ENCODE peak calls at places on chromosomes 11 and 22, in five cellular contexts. W is dorsolateral prefrontal cortex, M is heart left ventricle, V is lower lobe of right lung, F is thoracic aorta. G is an unnamed sample.

GRCh38 chr11:99069831-99070444 is 49.2 kb downstream of the CNTN5 start:
- DNase-seq in F (no peak), M (no peak), W (peak), V (no peak), G (no peak)

GRCh38 chr22:38315801-38316339 is 1.4 kb downstream of the CSNK1E start:
- DNase-seq in F (no peak), M (no peak), V (no peak), W (no peak), G (peak)

GRCh38 chr11:118443590-118444218 is 7.4 kb downstream of the KMT2A start:
- DNase-seq in M (no peak), V (no peak), W (no peak), F (no peak), G (no peak)

GRCh38 chr11:117625237-117625636 is 171.8 kb downstream of the DSCAML1 start:
- DNase-seq in M (no peak), F (no peak), V (no peak), W (no peak), G (no peak)

GRCh38 chr11:100978942-100979341 is 150.7 kb downstream of the PGR start:
- DNase-seq in W (no peak), M (no peak), V (no peak), F (no peak), G (no peak)

GRCh38 chr11:94049351-94049750 is 28.2 kb downstream of the HEPHL1 start:
- DNase-seq in F (no peak), M (no peak), W (no peak), V (no peak), G (no peak)

GRCh38 chr11:119780264-119780953 is 51.4 kb upstream of the NECTIN1 start:
- DNase-seq in W (no peak), M (peak), F (no peak), V (peak), G (no peak)

GRCh38 chr11:58024601-58025091 is 965 bp downstream of the OR9Q1 start:
- DNase-seq in F (peak), M (peak), V (peak), W (no peak), G (no peak)

GRCh38 chr22:47196493-47196849 is 434.0 kb downstream of the TBC1D22A start:
- DNase-seq in W (no peak), V (no peak), F (no peak), M (no peak), G (no peak)

GRCh38 chr22:49289822-49290221 is 537.9 kb downstream of the BRD1 start:
- DNase-seq in W (no peak), F (no peak), M (no peak), V (no peak), G (no peak)

GRCh38 chr22:50730941-50731661 is 6.9 kb upstream of the ACR start:
- DNase-seq in F (no peak), M (peak), V (peak), W (no peak), G (no peak)

GRCh38 chr11:63839508-63840355 is 822 bp downstream of the MARK2 start:
- DNase-seq in V (peak), W (no peak), F (no peak), M (peak), G (no peak)

GRCh38 chr22:37634505-37635002 is 4.9 kb upstream of the SH3BP1 start:
- DNase-seq in V (no peak), W (no peak), M (no peak), F (no peak), G (peak)

GRCh38 chr11:95085117-95085825 is 4.4 kb upstream of the ENDOD1 start:
- DNase-seq in V (no peak), F (no peak), W (no peak), M (no peak), G (no peak)

GRCh38 chr22:45582236-45582954 is 79.7 kb downstream of the FBLN1 start:
- DNase-seq in W (no peak), M (no peak), V (peak), F (no peak), G (no peak)

GRCh38 chr11:60764879-60765278 is 8.2 kb downstream of the MS4A15 start:
- DNase-seq in W (no peak), V (no peak), F (no peak), M (no peak), G (no peak)

GRCh38 chr11:19511413-19512183 is 201.0 kb upstream of the NAV2 start:
- DNase-seq in W (peak), M (peak), F (peak), V (peak), G (no peak)

GRCh38 chr11:33949201-33949913 is 57.5 kb upstream of the LMO2 start:
- DNase-seq in W (no peak), F (no peak), V (no peak), M (no peak), G (no peak)

GRCh38 chr22:44828193-44828592 is 75.8 kb downstream of the ARHGAP8 start:
- DNase-seq in F (no peak), W (no peak), V (no peak), M (no peak), G (no peak)

GRCh38 chr11:111494040-111494439 is 18.1 kb downstream of the BTG4 start:
- DNase-seq in M (no peak), F (no peak), V (no peak), W (no peak), G (no peak)

GRCh38 chr11:64207247-64208085 is 945 bp downstream of the FERMT3 start:
- DNase-seq in W (no peak), M (peak), V (peak), F (no peak), G (peak)

GRCh38 chr11:92226331-92227232 is 2.0 kb downstream of the FAT3 start:
- DNase-seq in V (no peak), W (peak), M (no peak), F (no peak), G (peak)

GRCh38 chr11:97963528-97964331 is 1057.0 kb upstream of the CNTN5 start:
- DNase-seq in F (no peak), W (no peak), V (no peak), M (no peak), G (no peak)

DNA sequence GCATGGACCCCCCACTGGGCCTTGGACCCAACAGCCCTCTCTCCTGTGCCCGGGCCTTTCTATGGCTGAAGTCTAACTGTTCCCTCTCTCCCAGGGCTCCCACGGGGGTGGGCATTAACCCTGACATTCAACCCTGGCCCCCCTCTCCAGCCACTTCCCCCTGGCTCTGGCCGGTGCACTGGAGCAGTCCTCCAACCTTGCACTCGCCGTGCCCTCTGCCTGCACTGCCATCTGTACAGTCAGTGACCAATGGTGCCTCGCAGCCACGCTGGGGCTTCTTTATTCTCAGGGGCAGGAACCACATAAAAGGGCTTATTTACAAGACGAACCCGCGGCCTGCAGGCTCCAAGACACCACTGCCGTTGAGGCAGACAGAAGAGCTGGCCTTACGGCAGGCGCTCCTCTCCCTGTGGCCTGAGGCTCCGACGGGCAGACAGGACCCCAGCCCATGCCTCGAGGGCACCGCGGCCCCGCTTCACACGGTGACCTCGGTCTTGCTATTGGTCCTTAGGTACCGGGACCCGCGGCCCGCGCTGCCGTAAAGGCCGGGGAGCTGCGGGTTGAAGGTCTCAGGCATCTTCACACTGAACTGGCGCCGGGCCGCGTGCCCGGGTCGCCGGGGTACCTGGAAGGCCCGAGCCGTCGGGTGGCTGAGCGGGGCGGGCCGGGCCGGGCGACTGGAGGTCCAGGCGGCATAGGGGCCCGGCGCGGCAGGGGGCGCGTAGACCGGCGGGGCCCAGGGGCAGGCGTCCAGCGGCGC is 5.4 kb downstream of the SHISA8 start:
- DNase-seq in W (no peak), F (no peak), V (no peak), M (no peak), G (no peak)
- H3K4me3 ChIP-seq in W (peak), F (peak), V (peak), M (peak), G (no peak)

DNA sequence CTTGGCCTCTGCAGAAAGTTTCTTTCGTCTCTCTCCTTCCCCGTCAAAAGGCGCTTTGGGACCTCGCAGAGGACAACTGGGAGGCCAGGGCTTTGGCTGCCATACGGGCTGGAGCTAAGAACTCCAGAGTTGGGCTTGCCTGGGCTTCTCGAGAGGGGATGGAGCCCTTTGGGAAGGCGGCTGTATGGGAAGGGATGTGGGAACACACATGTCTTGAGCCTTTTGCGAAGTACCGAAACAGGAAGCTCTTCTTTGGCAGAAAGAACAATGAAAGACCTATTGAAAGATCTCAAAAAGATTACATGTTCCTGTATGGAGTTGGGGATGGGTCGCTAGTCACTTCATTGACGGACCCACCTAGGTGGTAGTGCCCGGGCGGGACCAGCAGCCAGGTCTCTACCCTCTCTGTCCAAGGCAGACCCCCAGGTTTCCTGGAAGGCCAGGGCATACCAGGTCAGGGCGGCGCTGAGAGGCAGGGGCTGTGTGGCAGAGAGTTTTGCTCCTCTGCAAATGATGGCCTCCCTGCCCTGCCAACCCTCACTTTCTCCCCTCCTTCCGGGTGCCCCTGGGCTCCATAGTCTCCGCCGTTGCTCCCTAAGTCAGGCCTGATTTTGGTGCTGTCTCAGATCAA is 993 bp downstream of the ST14 start:
- DNase-seq in M (no peak), F (no peak), V (no peak), W (no peak), G (no peak)
- TF ChIP-seq CTCF in M (no peak), F (no peak), V (no peak), W (no peak), G (no peak)

DNA sequence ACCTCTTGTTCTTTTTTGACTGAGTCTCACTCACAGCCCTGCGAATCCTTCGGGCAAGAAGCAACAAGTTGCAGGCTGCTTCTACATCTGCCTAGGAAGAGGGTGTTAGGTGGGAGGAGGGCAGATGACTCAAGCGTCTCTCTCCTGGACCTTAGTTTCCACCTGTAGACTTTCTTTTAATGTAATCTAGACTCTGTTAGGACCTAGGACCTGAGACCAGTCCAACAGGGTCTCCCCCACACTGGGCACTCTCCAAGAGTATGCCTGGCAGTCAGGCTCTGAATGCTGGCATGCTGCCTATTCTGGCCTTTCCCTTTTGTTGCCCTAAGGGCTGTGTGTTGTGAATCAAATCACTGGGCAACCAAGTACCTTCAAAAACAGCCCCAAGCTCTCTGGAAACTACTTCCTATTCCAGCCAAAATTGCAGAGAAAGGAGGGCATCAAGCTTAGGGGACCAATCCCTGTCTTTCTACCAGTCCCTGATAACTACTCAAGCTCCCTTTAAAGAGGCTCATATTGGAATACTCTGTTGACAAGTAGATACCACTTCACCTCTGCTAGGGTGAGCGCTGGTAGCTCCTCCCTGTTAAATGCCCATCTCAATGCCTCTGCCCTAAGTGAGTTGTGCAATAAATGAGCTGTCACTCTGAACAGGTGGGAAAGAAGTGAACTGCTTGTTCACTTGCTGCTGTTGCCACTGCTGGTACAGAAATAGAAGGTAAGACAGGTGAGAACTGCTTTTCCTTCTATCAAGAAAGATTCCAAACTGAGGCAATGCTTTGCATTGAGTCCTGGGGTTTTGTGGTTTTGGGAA is at the start of gene BBOX1:
- DNase-seq in F (no peak), M (no peak), W (peak), V (no peak), G (peak)
- H3K4me3 ChIP-seq in F (no peak), M (no peak), W (no peak), V (no peak), G (no peak)

GRCh38 chr11:128484172-128484571 is 103.2 kb downstream of the ETS1 start:
- DNase-seq in F (no peak), V (no peak), M (no peak), W (no peak), G (no peak)
- TF ChIP-seq CTCF in F (no peak), V (no peak), M (peak), W (no peak), G (no peak)

GRCh38 chr11:2886191-2886894 is 768 bp upstream of the CDKN1C start:
- DNase-seq in M (peak), V (peak), F (no peak), W (no peak), G (peak)

GRCh38 chr11:2887526-2888195 is 2.1 kb upstream of the CDKN1C start:
- DNase-seq in M (no peak), F (no peak), V (no peak), W (no peak), G (no peak)

GRCh38 chr11:2888266-2888968 is 2.8 kb upstream of the CDKN1C start:
- DNase-seq in F (peak), W (peak), V (peak), M (peak), G (peak)

GRCh38 chr11:2885676-2886081 is at the start of gene CDKN1C:
- DNase-seq in M (peak), V (peak), W (peak), F (peak), G (peak)

DNA sequence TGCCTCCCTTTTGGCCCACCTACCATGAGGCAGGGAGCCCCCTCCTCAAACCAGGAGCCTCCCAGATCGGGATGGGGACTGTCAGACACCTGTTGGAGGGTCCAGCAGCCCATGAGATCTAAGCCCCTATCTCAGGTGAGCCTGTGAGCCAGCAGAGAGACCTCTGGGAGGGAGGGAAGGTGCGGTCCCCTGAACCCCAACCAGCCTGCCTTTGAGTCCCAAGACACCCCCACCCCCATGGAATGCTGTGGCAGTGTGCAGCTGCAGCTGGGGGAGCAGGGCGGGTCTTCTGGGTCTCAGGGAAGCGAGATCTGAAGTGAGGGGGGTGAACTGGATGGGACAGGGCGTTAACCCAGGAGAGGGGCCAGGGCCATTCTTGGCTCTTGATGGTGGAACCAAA is 1.4 kb upstream of the CDKN1C start:
- DNase-seq in M (no peak), V (no peak), W (no peak), F (no peak), G (no peak)
- H3K4me3 ChIP-seq in M (no peak), V (no peak), W (no peak), F (no peak), G (no peak)

DNA sequence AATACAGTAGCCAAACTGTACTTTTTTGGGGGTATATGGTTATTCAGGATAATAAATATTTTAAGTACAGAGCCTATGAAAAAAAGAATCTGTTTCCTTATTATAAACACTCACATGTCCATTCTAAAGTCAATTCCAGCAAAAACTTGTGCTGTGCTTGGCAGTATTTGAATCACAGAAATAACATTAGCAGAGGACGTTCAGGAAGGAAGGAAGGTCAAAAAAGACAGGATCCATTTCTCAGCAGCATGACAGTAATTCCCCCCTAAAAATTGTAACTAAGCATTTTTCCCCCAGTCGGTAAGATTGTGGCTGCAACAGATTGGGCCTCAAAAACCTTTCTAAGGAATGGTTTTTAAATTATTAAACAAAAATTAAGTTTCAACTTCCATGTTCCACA is 124.8 kb downstream of the ATG16L2 start:
- DNase-seq in V (no peak), M (no peak), W (no peak), F (no peak), G (no peak)
- TF ChIP-seq CTCF in V (no peak), M (no peak), W (no peak), F (no peak), G (no peak)

G was measured in foreskin fibroblast.